ENCODE peak calls at places on chromosomes 11 and 22, in nine cellular contexts. I is GDM1, Z is NAMALWA, R is fibroblast of the aortic adventitia, X is HEK293T, T is non-pigmented ciliary epithelial cell, N is activated T-cell treated with anti-CD3 and anti-CD28 coated beads for 48 hours, K is epithelial cell of esophagus, O is T-helper 1 cell. G is an unnamed sample.

GRCh38 chr11:31557991-31558390 is 48.4 kb downstream of the ELP4 start:
- DNase-seq in I (no peak), Z (no peak), R (peak), X (no peak), T (no peak), N (no peak), K (no peak), O (no peak), G (no peak)

GRCh38 chr11:13970986-13971385 is 8.5 kb downstream of the SPON1 start:
- DNase-seq in I (no peak), Z (no peak), R (peak), X (no peak), T (no peak), N (no peak), K (peak), O (no peak), G (no peak)

GRCh38 chr11:115168686-115169085 is 335.5 kb downstream of the CADM1 start:
- DNase-seq in I (no peak), Z (no peak), R (no peak), X (no peak), T (no peak), N (no peak), K (no peak), O (no peak), G (no peak)

GRCh38 chr11:94218372-94218771 is 86.0 kb upstream of the IZUMO1R start:
- DNase-seq in I (no peak), Z (no peak), R (no peak), X (no peak), T (no peak), N (no peak), K (no peak), O (no peak), G (no peak)

GRCh38 chr11:14361951-14362350 is 3.0 kb upstream of the RRAS2 start:
- DNase-seq in I (no peak), Z (no peak), R (no peak), X (no peak), T (no peak), N (no peak), K (no peak), O (no peak), G (no peak)

GRCh38 chr11:69948256-69949141 is 129.3 kb upstream of the FGF3 start:
- DNase-seq in I (no peak), Z (no peak), R (peak), X (no peak), T (no peak), N (no peak), K (peak), O (no peak), G (peak)

GRCh38 chr22:42780070-42780540 is 59.4 kb upstream of the A4GALT start:
- DNase-seq in I (peak), Z (peak), R (peak), X (peak), T (peak), N (no peak), K (peak), O (no peak), G (peak)

GRCh38 chr22:25114369-25115362 is 85.0 kb upstream of the CRYBB3 start:
- DNase-seq in I (no peak), Z (no peak), R (no peak), X (no peak), T (no peak), N (no peak), K (peak), O (no peak), G (no peak)

GRCh38 chr22:46578824-46579561 is 41.2 kb upstream of the GRAMD4 start:
- DNase-seq in I (no peak), Z (no peak), R (peak), X (no peak), T (no peak), N (no peak), K (peak), O (no peak), G (no peak)

GRCh38 chr11:1820463-1821325 is 14.1 kb upstream of the SYT8 start:
- DNase-seq in I (no peak), Z (no peak), R (peak), X (no peak), T (no peak), N (no peak), K (peak), O (no peak), G (no peak)

GRCh38 chr11:304915-305833 is 2.4 kb upstream of the IFITM2 start:
- DNase-seq in I (peak), Z (peak), R (peak), X (peak), T (no peak), N (peak), K (peak), O (peak), G (peak)

GRCh38 chr11:120091701-120092100 is 46.2 kb downstream of the TRIM29 start:
- DNase-seq in I (no peak), Z (no peak), R (peak), X (no peak), T (no peak), N (no peak), K (no peak), O (no peak), G (no peak)

GRCh38 chr11:70471254-70471653 is 72.9 kb downstream of the CTTN start:
- DNase-seq in I (peak), Z (peak), R (peak), X (peak), T (no peak), N (no peak), K (no peak), O (no peak), G (peak)

GRCh38 chr11:47886096-47886495 is 37.9 kb upstream of the NUP160 start:
- DNase-seq in I (no peak), Z (no peak), R (peak), X (no peak), T (peak), N (no peak), K (peak), O (no peak), G (no peak)

G was measured in 8988T.